ENCODE peak calls at places on chromosomes 3 and 15, in seven cellular contexts. R, D, P, B, T, F and E are unnamed samples. For H3K4me1, the result is how much of the 10 kb centered on the place peaks cover.

GRCh38 chr3:138373695-138374094 is 25.3 kb downstream of the MRAS start:
- DNase-seq in R (no peak), D (no peak), P (no peak), B (no peak), T (no peak), F (no peak), E (no peak)

GRCh38 chr15:35055416-35056105 is 29.5 kb downstream of the NANOGP8 start:
- DNase-seq in R (no peak), D (no peak), P (no peak), B (no peak), T (no peak), F (no peak), E (no peak)

GRCh38 chr3:53159415-53160135 is 1.4 kb upstream of the PRKCD start:
- DNase-seq in R (no peak), D (peak), P (no peak), B (peak), T (peak), F (peak), E (peak)

GRCh38 chr3:124619887-124620599 is 110.2 kb upstream of the UMPS start:
- DNase-seq in R (no peak), D (no peak), P (no peak), B (no peak), T (no peak), F (no peak), E (no peak)

GRCh38 chr15:52980446-52980845 is 190.3 kb upstream of the ONECUT1 start:
- DNase-seq in R (no peak), D (no peak), P (no peak), B (no peak), T (no peak), F (no peak), E (no peak)

GRCh38 chr15:77985031-77985930 is 92.2 kb downstream of the TBC1D2B start:
- DNase-seq in R (no peak), D (no peak), P (no peak), B (no peak), T (no peak), F (no peak), E (no peak)

GRCh38 chr3:132231633-132232032 is 85.6 kb upstream of the ACP3 start:
- DNase-seq in R (no peak), D (no peak), P (peak), B (no peak), T (peak), F (peak), E (peak)

GRCh38 chr3:190912736-190913135 is 50.2 kb upstream of the GMNC start:
- DNase-seq in R (no peak), D (no peak), P (no peak), B (no peak), T (no peak), F (no peak), E (no peak)

GRCh38 chr3:44584646-44585501 is at the start of gene ZNF660:
- DNase-seq in R (peak), D (peak), P (no peak), B (peak), T (peak), F (peak), E (peak)

GRCh38 chr15:60405405-60405804 is 7.6 kb upstream of the ANXA2 start:
- DNase-seq in R (no peak), D (no peak), P (no peak), B (no peak), T (no peak), F (no peak), E (no peak)
- H3K4me1 ChIP-seq in R (under half), D (under half), P (under half), B (under half), T (under half), F (under half), E (half or more)

GRCh38 chr15:67135494-67135893 is 70.1 kb downstream of the SMAD3 start:
- DNase-seq in R (no peak), D (no peak), P (no peak), B (peak), T (peak), F (peak), E (no peak)
- TF ChIP-seq CTCF in R (peak), D (peak), P (no peak), B (no peak), T (no peak), F (no peak), E (no peak)

GRCh38 chr15:80988148-80988796 is 1.3 kb downstream of the MESD start:
- DNase-seq in R (no peak), D (no peak), P (no peak), B (no peak), T (no peak), F (no peak), E (no peak)

GRCh38 chr15:80991446-80991845 is 1.8 kb upstream of the MESD start:
- DNase-seq in R (peak), D (peak), P (no peak), B (peak), T (peak), F (no peak), E (peak)

GRCh38 chr15:80989110-80989517 is 505 bp downstream of the MESD start:
- DNase-seq in R (no peak), D (no peak), P (no peak), B (no peak), T (peak), F (no peak), E (no peak)

GRCh38 chr15:80990955-80991354 is 1.3 kb upstream of the MESD start:
- DNase-seq in R (no peak), D (no peak), P (no peak), B (no peak), T (no peak), F (no peak), E (no peak)

DNA sequence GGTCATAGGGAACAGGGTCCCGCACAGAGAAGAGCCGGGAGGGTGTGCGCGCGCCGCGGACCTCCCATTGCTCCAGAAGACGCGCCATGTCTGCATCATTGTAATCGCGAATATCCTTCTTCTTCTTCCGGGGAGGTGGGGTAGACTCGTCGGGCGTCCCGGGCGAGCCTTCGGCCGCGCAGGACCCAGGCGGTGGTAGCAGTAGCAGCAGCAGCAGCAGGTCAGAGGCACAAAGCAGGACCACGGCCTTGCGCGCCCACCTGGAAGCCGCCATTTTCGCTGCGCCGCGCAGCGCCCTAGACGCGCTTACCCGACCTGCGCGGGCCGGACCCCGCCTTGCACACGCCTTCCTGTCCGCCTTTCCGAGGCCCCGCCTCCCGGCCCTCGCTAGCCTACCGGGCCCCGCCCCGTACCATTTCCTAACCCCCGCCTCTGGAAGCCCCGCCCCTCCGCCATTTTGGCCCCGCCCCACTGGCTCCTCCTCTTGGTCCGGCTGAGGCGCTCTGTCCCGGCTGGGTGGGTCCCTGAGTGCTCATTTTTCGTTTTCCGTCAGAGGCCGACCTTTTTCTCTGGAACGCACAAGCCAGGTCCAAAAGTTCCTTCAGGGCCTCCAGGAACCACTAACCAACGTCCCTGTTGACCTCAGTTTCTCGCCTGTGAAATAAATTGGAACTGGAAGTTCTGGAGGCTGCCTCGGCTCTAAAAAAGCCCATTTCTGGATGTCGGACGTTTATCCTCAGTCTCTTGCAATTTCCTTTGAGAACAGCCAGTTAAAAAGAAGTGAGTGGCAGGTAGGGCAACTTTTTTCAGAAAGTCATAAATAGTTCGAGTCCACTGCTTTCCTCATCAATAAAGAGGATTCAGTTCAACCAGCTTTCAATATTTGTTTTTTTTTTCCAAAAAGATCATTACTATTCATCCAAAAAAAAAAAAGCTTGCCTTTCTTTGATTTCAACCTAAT is at the start of gene MESD:
- DNase-seq in R (peak), D (peak), P (peak), B (peak), T (peak), F (peak), E (peak)
- H3K4me1 ChIP-seq in R (under half), D (under half), P (under half), B (under half), T (under half), F (under half), E (under half)

GRCh38 chr15:85788796-85789495 is 5.8 kb downstream of the KLHL25 start:
- DNase-seq in R (no peak), D (peak), P (no peak), B (peak), T (no peak), F (no peak), E (no peak)
- TF ChIP-seq CTCF in R (no peak), D (no peak), P (no peak), B (no peak), T (no peak), F (no peak), E (no peak)

GRCh38 chr3:84573962-84574361 is 384.8 kb upstream of the CADM2 start:
- DNase-seq in R (no peak), D (no peak), P (no peak), B (no peak), T (no peak), F (no peak), E (no peak)
- H3K4me1 ChIP-seq in R (under half), D (under half), P (under half), B (under half), T (under half), F (under half), E (under half)

GRCh38 chr3:16377847-16378302 is 112.9 kb downstream of the OXNAD1 start:
- DNase-seq in R (no peak), D (no peak), P (no peak), B (no peak), T (no peak), F (no peak), E (no peak)
- TF ChIP-seq CTCF in R (peak), D (no peak), P (no peak), B (no peak), T (no peak), F (no peak), E (no peak)

GRCh38 chr15:100900895-100901169 is 18.3 kb upstream of the LRRK1 start:
- DNase-seq in R (no peak), D (no peak), P (no peak), B (no peak), T (no peak), F (no peak), E (no peak)

GRCh38 chr15:100901296-100901695 is 17.9 kb upstream of the LRRK1 start:
- DNase-seq in R (no peak), D (no peak), P (no peak), B (no peak), T (no peak), F (no peak), E (peak)

GRCh38 chr15:100902436-100903190 is 16.5 kb upstream of the LRRK1 start:
- DNase-seq in R (peak), D (peak), P (no peak), B (peak), T (peak), F (peak), E (peak)

GRCh38 chr15:100901702-100902435 is 17.3 kb upstream of the LRRK1 start:
- DNase-seq in R (no peak), D (no peak), P (no peak), B (no peak), T (peak), F (no peak), E (peak)

DNA sequence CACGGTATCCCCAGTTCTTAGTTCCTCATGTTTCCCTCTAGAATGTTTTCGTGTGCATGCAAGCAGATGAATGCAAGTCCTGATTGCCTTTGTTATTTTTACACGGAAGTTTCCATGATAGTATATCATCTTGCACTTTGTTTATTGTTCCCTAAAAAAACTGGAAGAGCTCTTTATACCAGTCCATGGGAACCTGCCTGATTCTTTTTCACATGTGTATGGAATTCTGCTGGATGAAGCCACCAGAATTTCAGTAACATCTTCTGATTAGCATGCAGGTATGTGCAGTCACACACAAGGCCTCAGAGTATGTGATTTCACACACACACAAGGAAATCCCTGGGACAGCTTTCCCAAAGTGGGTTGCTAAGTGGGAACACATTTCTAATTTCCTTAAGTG is 16.0 kb upstream of the LRRK1 start:
- DNase-seq in R (no peak), D (no peak), P (no peak), B (no peak), T (no peak), F (no peak), E (no peak)
- H3K4me1 ChIP-seq in R (under half), D (under half), P (under half), B (under half), T (under half), F (under half), E (under half)